ENCODE peak calls at places on chromosomes 12 and 14, in nine cellular contexts. One of them, this sample, is unnamed.

GRCh38 chr12:89448951-89449371 is 75.6 kb downstream of the GALNT4 start:
- DNase-seq in colonic mucosa: no peak
- DNase-seq in A673: no peak
- DNase-seq in CD8-positive, alpha-beta T cell: no peak
- DNase-seq in K562: no peak
- DNase-seq in right atrium auricular region: no peak
- DNase-seq in lung: no peak
- DNase-seq in PC-9: no peak
- DNase-seq in pancreas: no peak
- DNase-seq in this sample: no peak

GRCh38 chr14:20697273-20698017 is 8.9 kb downstream of the ANG start:
- DNase-seq in colonic mucosa: peak; percentile 80
- DNase-seq in A673: peak; percentile 77
- DNase-seq in CD8-positive, alpha-beta T cell: peak; percentile 44
- DNase-seq in K562: peak; percentile 34
- DNase-seq in right atrium auricular region: peak; percentile 76
- DNase-seq in lung: peak; percentile 71
- DNase-seq in PC-9: peak; percentile 51
- DNase-seq in pancreas: peak; percentile 36
- DNase-seq in this sample: peak; percentile 75

GRCh38 chr12:98645572-98646067 is 530 bp downstream of the APAF1 start:
- DNase-seq in colonic mucosa: peak; percentile 50
- DNase-seq in A673: peak; percentile 31
- DNase-seq in CD8-positive, alpha-beta T cell: no peak
- DNase-seq in K562: peak; percentile 18
- DNase-seq in right atrium auricular region: peak; percentile 61
- DNase-seq in lung: peak; percentile 33
- DNase-seq in PC-9: no peak
- DNase-seq in pancreas: no peak
- DNase-seq in this sample: peak; percentile 28

GRCh38 chr12:130714591-130715149 is 1.4 kb downstream of the RIMBP2 start:
- DNase-seq in colonic mucosa: no peak
- DNase-seq in A673: peak; percentile 3
- DNase-seq in CD8-positive, alpha-beta T cell: no peak
- DNase-seq in K562: no peak
- DNase-seq in right atrium auricular region: no peak
- DNase-seq in lung: no peak
- DNase-seq in PC-9: no peak
- DNase-seq in pancreas: no peak
- DNase-seq in this sample: peak; percentile 10

GRCh38 chr12:83432176-83432719 is 745.5 kb downstream of the TMTC2 start:
- DNase-seq in colonic mucosa: no peak
- DNase-seq in A673: peak; percentile 8
- DNase-seq in CD8-positive, alpha-beta T cell: no peak
- DNase-seq in K562: no peak
- DNase-seq in right atrium auricular region: no peak
- DNase-seq in lung: no peak
- DNase-seq in PC-9: no peak
- DNase-seq in pancreas: no peak
- DNase-seq in this sample: no peak

GRCh38 chr14:100654814-100655795 is 67.9 kb upstream of the BEGAIN start:
- DNase-seq in colonic mucosa: peak; percentile 65
- DNase-seq in A673: peak; percentile 63
- DNase-seq in CD8-positive, alpha-beta T cell: no peak
- DNase-seq in K562: peak; percentile 68
- DNase-seq in right atrium auricular region: no peak
- DNase-seq in lung: no peak
- DNase-seq in PC-9: no peak
- DNase-seq in pancreas: peak; percentile 41
- DNase-seq in this sample: peak; percentile 78

GRCh38 chr14:85934123-85934885 is 404.4 kb downstream of the FLRT2 start:
- DNase-seq in colonic mucosa: no peak
- DNase-seq in A673: no peak
- DNase-seq in CD8-positive, alpha-beta T cell: peak; percentile 9
- DNase-seq in K562: no peak
- DNase-seq in right atrium auricular region: no peak
- DNase-seq in lung: no peak
- DNase-seq in PC-9: peak; percentile 46
- DNase-seq in pancreas: no peak
- DNase-seq in this sample: no peak

GRCh38 chr12:92987846-92988621 is 58.9 kb upstream of the EEA1 start:
- DNase-seq in colonic mucosa: no peak
- DNase-seq in A673: peak; percentile 17
- DNase-seq in CD8-positive, alpha-beta T cell: no peak
- DNase-seq in K562: no peak
- DNase-seq in right atrium auricular region: no peak
- DNase-seq in lung: peak; percentile 32
- DNase-seq in PC-9: peak; percentile 37
- DNase-seq in pancreas: no peak
- DNase-seq in this sample: no peak

GRCh38 chr12:131824450-131824849 is 3.7 kb upstream of the MMP17 start:
- DNase-seq in colonic mucosa: no peak
- DNase-seq in A673: no peak
- DNase-seq in CD8-positive, alpha-beta T cell: no peak
- DNase-seq in K562: no peak
- DNase-seq in right atrium auricular region: no peak
- DNase-seq in lung: no peak
- DNase-seq in PC-9: no peak
- DNase-seq in pancreas: no peak
- DNase-seq in this sample: no peak

DNA sequence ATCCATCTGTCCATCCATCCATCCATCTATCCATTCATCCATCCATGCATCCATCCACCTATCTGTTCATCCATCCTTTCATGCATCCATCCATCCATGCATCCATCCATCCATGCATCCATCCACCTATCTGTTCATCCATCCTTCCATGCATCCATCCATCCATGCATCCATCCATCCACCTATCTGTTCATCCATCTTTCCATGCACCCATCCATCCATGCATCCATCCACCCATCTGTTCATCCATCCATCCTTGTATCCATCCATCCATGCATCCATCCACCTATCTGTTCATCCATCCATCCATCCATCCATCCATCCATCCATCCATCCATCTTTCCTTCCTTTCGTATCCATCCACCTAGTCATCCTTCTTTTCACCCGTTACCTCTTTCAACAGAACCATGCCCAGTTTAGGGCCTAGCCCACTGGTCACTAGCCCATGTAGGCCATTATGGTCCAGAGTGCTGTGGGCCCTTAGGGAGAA is 66.3 kb downstream of the KIF26A start:
- DNase-seq in colonic mucosa: no peak
- DNase-seq in A673: no peak
- DNase-seq in CD8-positive, alpha-beta T cell: no peak
- DNase-seq in K562: no peak
- DNase-seq in right atrium auricular region: no peak
- DNase-seq in lung: no peak
- DNase-seq in PC-9: no peak
- DNase-seq in pancreas: no peak
- DNase-seq in this sample: no peak
- H3K4me1 ChIP-seq in colonic mucosa: no peaks in the 10 kb centered on the region
- H3K4me1 ChIP-seq in A673: peaks cover 42% of the 10 kb centered on the region
- H3K4me1 ChIP-seq in CD8-positive, alpha-beta T cell: no peaks in the 10 kb centered on the region
- H3K4me1 ChIP-seq in K562: no peaks in the 10 kb centered on the region
- H3K4me1 ChIP-seq in right atrium auricular region: no peaks in the 10 kb centered on the region
- H3K4me1 ChIP-seq in lung: no peaks in the 10 kb centered on the region
- H3K4me1 ChIP-seq in PC-9: no peaks in the 10 kb centered on the region
- H3K4me1 ChIP-seq in pancreas: no peaks in the 10 kb centered on the region
- H3K4me1 ChIP-seq in this sample: peaks cover 5% of the 10 kb centered on the region

GRCh38 chr14:80356413-80356812 is 145.1 kb upstream of the DIO2 start:
- DNase-seq in colonic mucosa: no peak
- DNase-seq in A673: peak; percentile 19
- DNase-seq in CD8-positive, alpha-beta T cell: no peak
- DNase-seq in K562: no peak
- DNase-seq in right atrium auricular region: no peak
- DNase-seq in lung: no peak
- DNase-seq in PC-9: no peak
- DNase-seq in pancreas: no peak
- DNase-seq in this sample: peak; percentile 16
- TF ChIP-seq CTCF in colonic mucosa: peak; percentile 13
- TF ChIP-seq CTCF in A673: peak; percentile 51
- TF ChIP-seq CTCF in CD8-positive, alpha-beta T cell: no peak
- TF ChIP-seq CTCF in K562: no peak
- TF ChIP-seq CTCF in right atrium auricular region: peak; percentile 26
- TF ChIP-seq CTCF in lung: no peak
- TF ChIP-seq CTCF in PC-9: peak; percentile 28
- TF ChIP-seq CTCF in pancreas: no peak
- TF ChIP-seq CTCF in this sample: peak; percentile 45

GRCh38 chr12:118094039-118094438 is 9.8 kb downstream of the VSIG10 start:
- DNase-seq in colonic mucosa: no peak
- DNase-seq in A673: no peak
- DNase-seq in CD8-positive, alpha-beta T cell: no peak
- DNase-seq in K562: no peak
- DNase-seq in right atrium auricular region: no peak
- DNase-seq in lung: no peak
- DNase-seq in PC-9: no peak
- DNase-seq in pancreas: no peak
- DNase-seq in this sample: no peak
- H3K4me1 ChIP-seq in colonic mucosa: no peaks in the 10 kb centered on the region
- H3K4me1 ChIP-seq in A673: no peaks in the 10 kb centered on the region
- H3K4me1 ChIP-seq in CD8-positive, alpha-beta T cell: no peaks in the 10 kb centered on the region
- H3K4me1 ChIP-seq in K562: no peaks in the 10 kb centered on the region
- H3K4me1 ChIP-seq in right atrium auricular region: no peaks in the 10 kb centered on the region
- H3K4me1 ChIP-seq in lung: peaks cover 4% of the 10 kb centered on the region
- H3K4me1 ChIP-seq in PC-9: peaks cover 6% of the 10 kb centered on the region
- H3K4me1 ChIP-seq in pancreas: no peaks in the 10 kb centered on the region
- H3K4me1 ChIP-seq in this sample: no peaks in the 10 kb centered on the region

DNA sequence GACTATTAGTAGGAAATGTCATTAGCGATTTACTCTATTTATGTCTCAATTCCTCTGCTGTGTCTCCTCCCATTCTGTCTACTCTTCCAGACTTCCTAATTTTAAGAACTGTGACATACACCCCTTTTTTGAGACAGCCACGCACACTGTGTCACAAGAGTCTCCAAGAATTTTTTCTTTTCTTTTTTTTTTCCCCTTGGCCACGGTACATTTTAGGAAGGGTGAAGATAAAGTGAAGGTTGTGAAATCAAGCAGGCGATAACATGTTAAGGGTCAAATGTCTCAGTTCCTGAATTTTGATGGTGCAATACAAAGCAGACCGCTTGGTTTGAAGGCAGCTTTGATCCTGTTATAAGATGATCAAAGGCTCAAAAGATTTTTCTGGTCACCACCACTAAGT is 4.3 kb downstream of the OLR1 start:
- DNase-seq in colonic mucosa: no peak
- DNase-seq in A673: no peak
- DNase-seq in CD8-positive, alpha-beta T cell: no peak
- DNase-seq in K562: no peak
- DNase-seq in right atrium auricular region: no peak
- DNase-seq in lung: no peak
- DNase-seq in PC-9: no peak
- DNase-seq in pancreas: no peak
- DNase-seq in this sample: no peak
- TF ChIP-seq CTCF in colonic mucosa: no peak
- TF ChIP-seq CTCF in A673: no peak
- TF ChIP-seq CTCF in CD8-positive, alpha-beta T cell: no peak
- TF ChIP-seq CTCF in K562: no peak
- TF ChIP-seq CTCF in right atrium auricular region: no peak
- TF ChIP-seq CTCF in lung: no peak
- TF ChIP-seq CTCF in PC-9: no peak
- TF ChIP-seq CTCF in pancreas: no peak
- TF ChIP-seq CTCF in this sample: no peak

GRCh38 chr12:20646239-20646827 is 48.8 kb upstream of the SLCO1C1 start:
- DNase-seq in colonic mucosa: no peak
- DNase-seq in A673: peak; percentile 62
- DNase-seq in CD8-positive, alpha-beta T cell: no peak
- DNase-seq in K562: no peak
- DNase-seq in right atrium auricular region: no peak
- DNase-seq in lung: no peak
- DNase-seq in PC-9: no peak
- DNase-seq in pancreas: no peak
- DNase-seq in this sample: peak; percentile 56
- H3K4me1 ChIP-seq in colonic mucosa: no peaks in the 10 kb centered on the region
- H3K4me1 ChIP-seq in A673: no peaks in the 10 kb centered on the region
- H3K4me1 ChIP-seq in CD8-positive, alpha-beta T cell: no peaks in the 10 kb centered on the region
- H3K4me1 ChIP-seq in K562: no peaks in the 10 kb centered on the region
- H3K4me1 ChIP-seq in right atrium auricular region: no peaks in the 10 kb centered on the region
- H3K4me1 ChIP-seq in lung: no peaks in the 10 kb centered on the region
- H3K4me1 ChIP-seq in PC-9: no peaks in the 10 kb centered on the region
- H3K4me1 ChIP-seq in pancreas: no peaks in the 10 kb centered on the region
- H3K4me1 ChIP-seq in this sample: no peaks in the 10 kb centered on the region

GRCh38 chr12:68236421-68237059 is 10.9 kb upstream of the IL26 start:
- DNase-seq in colonic mucosa: no peak
- DNase-seq in A673: no peak
- DNase-seq in CD8-positive, alpha-beta T cell: no peak
- DNase-seq in K562: peak; percentile 14
- DNase-seq in right atrium auricular region: no peak
- DNase-seq in lung: no peak
- DNase-seq in PC-9: no peak
- DNase-seq in pancreas: peak; percentile 46
- DNase-seq in this sample: no peak
- TF ChIP-seq CTCF in colonic mucosa: no peak
- TF ChIP-seq CTCF in A673: no peak
- TF ChIP-seq CTCF in CD8-positive, alpha-beta T cell: no peak
- TF ChIP-seq CTCF in K562: no peak
- TF ChIP-seq CTCF in right atrium auricular region: no peak
- TF ChIP-seq CTCF in lung: no peak
- TF ChIP-seq CTCF in PC-9: no peak
- TF ChIP-seq CTCF in pancreas: no peak
- TF ChIP-seq CTCF in this sample: no peak

DNA sequence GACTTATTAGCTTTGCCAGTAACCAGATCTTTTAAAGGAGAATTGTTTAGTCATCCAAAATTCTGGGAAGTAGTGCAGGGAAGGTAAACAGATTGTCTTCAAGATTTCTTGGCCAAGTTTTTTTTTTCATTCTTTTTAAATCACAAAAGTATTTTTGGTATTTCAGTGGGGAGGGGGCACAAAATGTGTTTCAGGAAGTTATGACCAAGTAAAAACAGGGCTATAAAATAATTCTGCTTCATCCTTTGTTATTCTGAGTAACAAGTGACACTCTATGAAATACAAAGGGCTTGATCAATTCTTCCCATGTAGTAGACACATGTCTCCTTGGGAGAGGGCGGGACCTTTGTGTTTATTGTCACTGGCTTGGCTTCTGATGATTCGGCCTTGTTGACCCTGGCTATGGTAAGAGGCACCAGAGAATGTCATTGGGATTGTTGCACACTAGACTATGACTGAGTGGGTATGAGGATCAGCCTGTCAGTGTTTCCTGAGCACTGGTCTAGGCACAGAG is 55.4 kb downstream of the SUSD6 start:
- DNase-seq in colonic mucosa: no peak
- DNase-seq in A673: no peak
- DNase-seq in CD8-positive, alpha-beta T cell: no peak
- DNase-seq in K562: peak; percentile 23
- DNase-seq in right atrium auricular region: no peak
- DNase-seq in lung: no peak
- DNase-seq in PC-9: peak; percentile 43
- DNase-seq in pancreas: no peak
- DNase-seq in this sample: no peak
- H3K4me1 ChIP-seq in colonic mucosa: no peaks in the 10 kb centered on the region
- H3K4me1 ChIP-seq in A673: peaks cover 6% of the 10 kb centered on the region
- H3K4me1 ChIP-seq in CD8-positive, alpha-beta T cell: peaks cover 38% of the 10 kb centered on the region
- H3K4me1 ChIP-seq in K562: peaks cover 5% of the 10 kb centered on the region
- H3K4me1 ChIP-seq in right atrium auricular region: peaks cover 88% of the 10 kb centered on the region
- H3K4me1 ChIP-seq in lung: peaks cover 70% of the 10 kb centered on the region
- H3K4me1 ChIP-seq in PC-9: peaks cover 36% of the 10 kb centered on the region
- H3K4me1 ChIP-seq in pancreas: peaks cover 39% of the 10 kb centered on the region
- H3K4me1 ChIP-seq in this sample: peaks cover 59% of the 10 kb centered on the region

This sample was measured in hepatocyte.